ENCODE peak calls at places on chromosome 17, in ten cellular contexts. I is uterus, Y is transverse colon, W is endothelial cell of umbilical vein, T is GM12892, B is esophagus muscularis mucosa, X is sigmoid colon, Q is gastrocnemius medialis, O is HCT116, P is stomach. F is an unnamed sample.
A peak's percentile ranks its signal among the peaks of the same experiment; 100 is the strongest.

GRCh38 chr17:5200360-5200759 is 8.7 kb upstream of the ZNF594 start:
- DNase-seq in I (no peak), Y (no peak), W (no peak), T (no peak), B (no peak), X (no peak), Q (no peak), O (no peak), P (no peak), F (no peak)

GRCh38 chr17:63768433-63768832 is 5.0 kb downstream of the CCDC47 start:
- DNase-seq in I (no peak), Y (no peak), W (no peak), T (no peak), B (no peak), X (no peak), Q (no peak), O (no peak), P (no peak), F (no peak)

GRCh38 chr17:36152639-36153120 is 23.8 kb downstream of the TBC1D3B start:
- DNase-seq in I (no peak), Y (no peak), W (no peak), T (no peak), B (peak; percentile 91), X (no peak), Q (no peak), O (no peak), P (no peak), F (no peak)

GRCh38 chr17:49634487-49634865 is 43.4 kb downstream of the SPOP start:
- DNase-seq in I (no peak), Y (no peak), W (no peak), T (no peak), B (no peak), X (no peak), Q (no peak), O (no peak), P (no peak), F (no peak)

GRCh38 chr17:9468937-9469336 is 106.7 kb downstream of the STX8 start:
- DNase-seq in I (no peak), Y (no peak), W (no peak), T (no peak), B (no peak), X (no peak), Q (no peak), O (no peak), P (no peak), F (no peak)

GRCh38 chr17:234163-235047 is 53.0 kb upstream of the DOC2B start:
- DNase-seq in I (no peak), Y (peak; percentile 21), W (peak; percentile 46), T (no peak), B (no peak), X (peak; percentile 60), Q (no peak), O (no peak), P (no peak), F (no peak)

GRCh38 chr17:71208111-71208704 is 912.6 kb upstream of the SOX9 start:
- DNase-seq in I (no peak), Y (no peak), W (no peak), T (no peak), B (no peak), X (no peak), Q (no peak), O (no peak), P (no peak), F (no peak)

GRCh38 chr17:65515959-65516948 is 45.2 kb downstream of the AXIN2 start:
- DNase-seq in I (no peak), Y (no peak), W (no peak), T (no peak), B (no peak), X (peak; percentile 43), Q (no peak), O (peak; percentile 31), P (no peak), F (no peak)

GRCh38 chr17:1752425-1752941 is 9.4 kb upstream of the SERPINF1 start:
- DNase-seq in I (no peak), Y (peak; percentile 66), W (no peak), T (no peak), B (no peak), X (no peak), Q (no peak), O (peak; percentile 45), P (no peak), F (no peak)
- TF ChIP-seq POLR2A in I (no peak), Y (no peak), W (no peak), T (no peak), B (no peak), X (no peak), Q (no peak), O (no peak), P (no peak), F (no peak)

GRCh38 chr17:62615503-62615902 is 12.0 kb upstream of the MRC2 start:
- DNase-seq in I (no peak), Y (no peak), W (no peak), T (no peak), B (no peak), X (no peak), Q (no peak), O (no peak), P (no peak), F (no peak)

GRCh38 chr17:62617894-62618472 is 9.5 kb upstream of the MRC2 start:
- DNase-seq in I (no peak), Y (no peak), W (no peak), T (no peak), B (no peak), X (no peak), Q (no peak), O (no peak), P (no peak), F (no peak)

GRCh38 chr17:62619413-62620155 is 7.9 kb upstream of the MRC2 start:
- DNase-seq in I (no peak), Y (no peak), W (no peak), T (no peak), B (no peak), X (no peak), Q (no peak), O (no peak), P (no peak), F (no peak)

GRCh38 chr17:62618647-62619412 is 8.6 kb upstream of the MRC2 start:
- DNase-seq in I (no peak), Y (no peak), W (no peak), T (no peak), B (no peak), X (no peak), Q (no peak), O (no peak), P (no peak), F (no peak)

DNA sequence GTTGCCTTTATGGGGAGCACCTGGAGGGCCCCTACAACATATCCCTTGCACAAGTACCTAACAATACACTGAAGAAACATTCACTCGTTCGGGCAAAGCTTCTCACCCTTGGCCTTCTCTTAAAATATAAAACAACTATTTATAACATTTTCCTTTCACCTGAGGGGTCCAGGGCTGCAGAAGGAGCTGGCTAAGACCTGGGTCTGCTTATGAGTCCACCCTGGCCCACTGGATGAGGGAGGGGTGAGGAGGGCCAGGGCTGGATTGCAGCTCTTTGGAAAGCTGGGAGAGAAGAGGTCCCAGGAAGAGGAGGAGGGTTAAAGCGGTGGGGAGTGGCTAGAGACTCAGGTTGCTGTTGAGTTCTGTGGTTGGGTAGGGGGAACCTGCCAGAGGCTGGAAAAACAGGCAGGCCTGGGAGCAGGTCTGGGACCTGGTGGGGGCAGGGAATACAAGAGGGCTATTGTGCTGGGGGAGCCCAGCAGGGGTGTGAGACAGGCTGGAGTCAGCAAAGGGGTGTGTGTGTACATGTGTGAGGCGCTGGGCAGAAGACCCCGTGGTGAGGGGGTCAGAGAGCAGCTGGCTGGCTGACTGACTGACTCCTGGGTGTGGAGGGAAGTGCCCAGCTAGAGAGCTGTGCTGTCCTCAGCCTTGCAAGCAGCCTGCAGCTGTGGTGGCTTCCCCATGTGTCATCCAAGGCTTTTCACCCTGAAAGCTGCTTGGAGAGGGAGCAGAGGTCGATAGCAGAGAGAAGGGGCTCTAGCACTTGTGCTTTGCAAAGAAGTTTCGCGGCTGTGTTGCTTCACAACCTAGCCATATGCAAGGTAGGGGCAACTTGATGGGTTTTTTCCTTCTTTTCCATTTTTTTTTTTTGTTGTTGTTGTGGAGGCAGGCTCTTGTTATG is 10.2 kb upstream of the MRC2 start:
- DNase-seq in I (no peak), Y (no peak), W (no peak), T (no peak), B (no peak), X (no peak), Q (no peak), O (no peak), P (no peak), F (no peak)
- TF ChIP-seq POLR2A in I (no peak), Y (no peak), W (no peak), T (no peak), B (no peak), X (no peak), Q (no peak), O (no peak), P (no peak), F (no peak)

GRCh38 chr17:78345172-78345571 is 14.7 kb downstream of the SOCS3 start:
- DNase-seq in I (no peak), Y (no peak), W (no peak), T (no peak), B (no peak), X (no peak), Q (no peak), O (no peak), P (no peak), F (no peak)

GRCh38 chr17:78344666-78345065 is 15.2 kb downstream of the SOCS3 start:
- DNase-seq in I (no peak), Y (no peak), W (no peak), T (no peak), B (no peak), X (no peak), Q (no peak), O (no peak), P (no peak), F (no peak)

GRCh38 chr17:78343099-78343432 is 16.8 kb downstream of the SOCS3 start:
- DNase-seq in I (peak; percentile 82), Y (peak; percentile 60), W (peak; percentile 48), T (no peak), B (no peak), X (peak; percentile 91), Q (peak; percentile 54), O (peak; percentile 45), P (peak; percentile 52), F (no peak)

GRCh38 chr17:78342438-78343098 is 17.3 kb downstream of the SOCS3 start:
- DNase-seq in I (peak; percentile 84), Y (no peak), W (peak; percentile 35), T (no peak), B (no peak), X (peak; percentile 89), Q (peak; percentile 60), O (peak; percentile 65), P (no peak), F (no peak)

DNA sequence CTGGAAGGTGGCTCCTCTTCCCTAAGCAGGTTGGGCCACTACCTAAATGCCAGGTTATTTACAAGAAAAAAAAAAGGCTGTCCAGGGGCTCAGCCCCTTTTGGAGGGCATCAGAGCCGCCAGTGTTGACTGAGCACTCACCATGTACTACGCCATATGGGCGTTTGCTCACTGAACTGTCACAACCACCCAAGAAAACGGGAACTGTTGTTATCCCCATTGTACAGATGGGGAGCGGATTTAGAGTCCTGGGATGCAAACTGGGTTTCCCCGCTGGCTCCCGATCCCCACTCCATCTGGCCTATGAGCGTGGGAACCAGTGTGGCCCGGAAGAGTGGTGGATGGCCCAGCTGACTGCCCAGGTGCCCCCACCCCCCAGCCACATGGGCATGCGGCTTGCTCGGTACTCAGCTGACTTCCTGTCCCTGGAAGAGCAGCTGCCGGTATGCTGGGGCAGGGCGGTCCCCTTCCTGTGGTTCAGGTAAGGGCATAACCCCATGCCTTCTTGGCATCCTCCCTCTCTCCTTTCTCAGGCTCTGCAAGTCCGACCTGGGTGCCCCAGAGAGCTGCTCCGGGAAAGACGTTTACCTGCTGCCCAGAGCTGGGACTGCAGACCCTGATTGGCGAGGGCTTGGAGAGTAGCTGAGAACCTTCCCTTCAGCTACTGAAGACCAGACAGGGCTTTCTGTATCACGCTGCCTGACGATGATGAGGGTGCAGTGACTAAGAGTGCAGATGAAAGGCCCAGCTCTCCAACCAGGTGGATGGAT is 16.3 kb downstream of the SOCS3 start:
- DNase-seq in I (no peak), Y (peak; percentile 78), W (no peak), T (peak; percentile 60), B (no peak), X (no peak), Q (no peak), O (no peak), P (peak; percentile 50), F (no peak)
- TF ChIP-seq POLR2A in I (no peak), Y (no peak), W (no peak), T (no peak), B (no peak), X (no peak), Q (no peak), O (no peak), P (no peak), F (no peak)

GRCh38 chr17:80362428-80363119 is 52.4 kb upstream of the ENDOV start:
- DNase-seq in I (peak; percentile 48), Y (no peak), W (peak; percentile 26), T (no peak), B (no peak), X (peak; percentile 64), Q (no peak), O (no peak), P (no peak), F (no peak)

GRCh38 chr17:80364091-80364691 is 50.8 kb upstream of the ENDOV start:
- DNase-seq in I (no peak), Y (no peak), W (no peak), T (no peak), B (no peak), X (peak; percentile 65), Q (no peak), O (peak; percentile 8), P (no peak), F (peak; percentile 15)

GRCh38 chr17:80363120-80363515 is 51.8 kb upstream of the ENDOV start:
- DNase-seq in I (no peak), Y (no peak), W (no peak), T (no peak), B (no peak), X (peak; percentile 61), Q (no peak), O (no peak), P (no peak), F (no peak)

GRCh38 chr17:80365001-80365965 is 49.7 kb upstream of the ENDOV start:
- DNase-seq in I (no peak), Y (no peak), W (no peak), T (no peak), B (no peak), X (peak; percentile 45), Q (no peak), O (no peak), P (no peak), F (no peak)

DNA sequence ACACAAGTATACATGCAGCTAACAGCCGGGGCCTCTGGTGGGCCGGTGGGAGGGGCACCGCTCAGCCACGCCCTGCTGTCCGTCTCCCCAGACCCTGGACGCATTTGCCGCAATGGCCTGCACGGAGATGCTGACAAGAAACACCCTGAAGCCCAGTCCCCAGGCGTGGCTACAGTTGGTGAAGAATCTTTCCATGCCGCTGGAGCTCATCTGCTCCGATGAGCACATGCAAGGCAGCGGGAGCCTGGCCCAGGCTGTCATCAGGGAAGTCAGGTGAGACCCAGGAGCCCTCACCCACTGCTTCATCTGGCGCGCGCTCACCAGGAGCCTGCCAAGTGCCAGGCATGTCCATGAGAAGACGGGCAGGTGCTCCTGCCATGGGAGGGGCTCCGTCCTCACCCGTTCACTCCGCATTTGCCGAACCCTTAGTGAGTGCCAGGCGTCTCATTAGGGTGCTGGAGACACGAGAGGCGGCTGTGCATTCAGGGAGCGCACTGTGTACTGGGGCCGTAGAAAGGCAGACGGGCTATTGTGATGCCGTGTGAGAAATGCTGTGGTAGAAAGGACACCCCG is 51.4 kb upstream of the ENDOV start:
- DNase-seq in I (no peak), Y (no peak), W (no peak), T (no peak), B (no peak), X (peak; percentile 65), Q (no peak), O (no peak), P (no peak), F (no peak)
- TF ChIP-seq POLR2A in I (no peak), Y (no peak), W (no peak), T (no peak), B (no peak), X (no peak), Q (no peak), O (no peak), P (no peak), F (no peak)